ENCODE peak calls at places on chromosomes 6 and 20, in six cellular contexts. F is left lung, G is glutamatergic neuron, D is spleen, U is GM12864, H is H9. W is an unnamed sample.

GRCh38 chr6:13573669-13574110 is 711 bp upstream of the SIRT5 start:
- DNase-seq in D (peak), G (no peak), U (no peak), H (peak), F (peak), W (no peak)

GRCh38 chr20:16378712-16379111 is 194.5 kb downstream of the KIF16B start:
- DNase-seq in D (no peak), F (no peak), G (no peak), U (no peak), H (no peak), W (no peak)

GRCh38 chr6:108656834-108657233 is 96.1 kb downstream of the FOXO3 start:
- DNase-seq in F (no peak), U (no peak), H (no peak), D (no peak), G (no peak), W (no peak)

GRCh38 chr6:30091577-30092381 is 16.2 kb upstream of the RNF39 start:
- DNase-seq in F (peak), U (no peak), G (no peak), H (peak), D (no peak), W (no peak)

GRCh38 chr20:41330343-41330720 is 10.3 kb upstream of the LPIN3 start:
- DNase-seq in H (no peak), U (no peak), D (no peak), F (no peak), G (no peak), W (no peak)

GRCh38 chr20:53224851-53225250 is 252.7 kb downstream of the TSHZ2 start:
- DNase-seq in U (no peak), D (no peak), G (no peak), F (no peak), H (no peak), W (no peak)

GRCh38 chr20:3172933-3173581 is at the start of gene LZTS3:
- DNase-seq in G (peak), D (peak), F (peak), H (peak), U (no peak), W (peak)

GRCh38 chr6:16760536-16761468 is at the start of gene ATXN1:
- DNase-seq in D (peak), U (no peak), F (peak), G (peak), H (peak), W (peak)

GRCh38 chr6:32529697-32530429 is at the start of gene HLA-DRB5:
- DNase-seq in F (peak), D (peak), G (no peak), H (no peak), U (peak), W (peak)

GRCh38 chr6:132391391-132392291 is 9.6 kb downstream of the MOXD1 start:
- DNase-seq in U (no peak), F (peak), D (no peak), H (peak), G (no peak), W (no peak)

GRCh38 chr6:84166395-84166794 is 61.0 kb downstream of the CEP162 start:
- DNase-seq in U (no peak), H (no peak), F (no peak), G (no peak), D (no peak), W (no peak)

GRCh38 chr20:61263084-61263695 is 11.1 kb downstream of the CDH4 start:
- DNase-seq in H (peak), F (no peak), G (peak), D (no peak), U (no peak), W (no peak)

GRCh38 chr6:98764378-98764911 is 69.9 kb upstream of the POU3F2 start:
- DNase-seq in H (no peak), G (no peak), F (no peak), D (no peak), U (no peak), W (no peak)

GRCh38 chr20:17794400-17794799 is 94.6 kb downstream of the BANF2 start:
- DNase-seq in G (no peak), U (no peak), H (no peak), F (no peak), D (no peak), W (no peak)

GRCh38 chr6:73985891-73986290 is 289.9 kb downstream of the CD109 start:
- DNase-seq in F (no peak), G (no peak), U (no peak), H (no peak), D (no peak), W (no peak)

DNA sequence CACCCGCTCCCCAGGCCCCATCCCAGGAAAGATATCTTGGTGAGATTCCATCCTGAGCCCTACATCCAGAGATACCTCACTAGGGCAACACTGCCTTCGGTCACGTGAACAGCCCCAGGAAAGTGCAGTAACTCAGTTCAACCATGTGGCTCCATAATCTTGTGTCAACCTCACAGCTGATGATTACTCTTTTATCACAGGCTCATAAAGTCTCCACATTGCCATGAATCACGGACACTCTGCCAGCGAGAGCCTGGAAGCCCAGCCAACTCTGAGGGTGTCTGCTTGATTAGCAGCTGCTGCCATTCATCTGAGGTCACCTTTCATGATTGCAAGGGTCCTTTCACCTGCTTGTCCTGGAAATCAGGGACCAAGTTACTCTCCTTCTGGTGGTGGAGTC is 175.8 kb upstream of the LRFN2 start:
- DNase-seq in F (no peak), D (no peak), U (no peak), G (no peak), H (no peak), W (no peak)
- TF ChIP-seq CTCF in F (no peak), D (no peak), U (no peak), G (no peak), H (no peak), W (no peak)

GRCh38 chr6:129694036-129694435 is 15.9 kb downstream of the ARHGAP18 start:
- DNase-seq in U (no peak), H (no peak), G (no peak), F (no peak), D (no peak), W (no peak)

GRCh38 chr6:129686941-129687627 is 22.9 kb downstream of the ARHGAP18 start:
- DNase-seq in D (no peak), G (no peak), H (no peak), U (no peak), F (no peak), W (peak)

GRCh38 chr6:129691709-129692108 is 18.3 kb downstream of the ARHGAP18 start:
- DNase-seq in D (peak), F (no peak), H (peak), G (no peak), U (no peak), W (no peak)

GRCh38 chr6:129692467-129692866 is 17.5 kb downstream of the ARHGAP18 start:
- DNase-seq in G (no peak), H (no peak), D (no peak), F (no peak), U (no peak), W (no peak)

DNA sequence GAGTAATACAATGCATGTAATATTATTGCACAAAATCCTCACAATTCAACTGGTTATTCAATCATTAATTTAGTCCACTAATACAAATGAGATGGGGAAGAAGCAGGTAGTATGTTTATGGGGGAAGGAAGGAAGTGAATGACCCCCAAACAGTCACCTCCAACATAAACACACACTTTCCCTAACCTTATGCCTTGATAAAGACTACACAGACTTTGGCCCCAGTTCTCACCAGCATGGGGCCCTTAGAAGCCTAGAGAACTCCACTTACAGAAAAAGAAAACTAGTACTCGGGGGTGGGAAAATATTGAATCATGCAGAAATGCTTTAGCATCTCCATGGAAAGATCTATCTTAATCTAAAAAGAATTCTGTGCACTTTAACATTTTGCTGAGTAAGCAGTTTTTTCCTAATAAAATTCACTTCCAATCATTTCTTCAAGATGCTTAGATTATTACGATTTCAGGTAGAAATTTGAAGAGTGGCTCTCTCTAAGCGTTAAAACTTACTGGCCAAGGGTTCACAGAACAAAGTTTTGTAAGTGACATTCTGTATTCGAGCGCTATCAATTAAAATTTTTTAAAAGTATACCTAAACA is 18.8 kb downstream of the ARHGAP18 start:
- DNase-seq in G (no peak), D (no peak), F (no peak), U (no peak), H (no peak), W (no peak)
- TF ChIP-seq CTCF in G (no peak), D (no peak), F (no peak), U (no peak), H (no peak), W (no peak)

GRCh38 chr20:22312744-22313346 is 271.5 kb downstream of the FOXA2 start:
- DNase-seq in G (peak), F (no peak), U (no peak), H (no peak), D (no peak), W (no peak)
- TF ChIP-seq CTCF in G (peak), F (peak), U (peak), H (peak), D (peak), W (peak)

GRCh38 chr6:37525460-37526357 is 26.0 kb upstream of the CCDC167 start:
- DNase-seq in D (no peak), H (peak), U (no peak), F (no peak), G (no peak), W (peak)
- TF ChIP-seq CTCF in D (no peak), H (peak), U (no peak), F (no peak), G (no peak), W (no peak)

W was measured in GM10248.